ENCODE peak calls at places on chromosomes 11 and 22, in seven cellular contexts. N is stimulated activated CD8-positive, alpha-beta memory T cell treated with anti-CD3 and anti-CD28 coated beads, Interleukin-2, amount 100 ng/mL, for 48 hours; I is HAP-1; S is HTR-8/SVneo; A is amniotic stem cell; C is mucosa of descending colon; U is Calu3. R is an unnamed sample.

GRCh38 chr22:11598492-11599440 is 3929.2 kb upstream of the OR11H1 start:
- DNase-seq in N (no peak), I (no peak), S (no peak), A (no peak), C (no peak), U (no peak), R (peak)

GRCh38 chr11:61966673-61967176 is 709 bp downstream of the FTH1 start:
- DNase-seq in N (no peak), I (no peak), S (no peak), A (no peak), C (peak), U (no peak), R (peak)

GRCh38 chr11:47412152-47412746 is 3.9 kb downstream of the SLC39A13 start:
- DNase-seq in N (peak), I (peak), S (peak), A (no peak), C (peak), U (peak), R (peak)

GRCh38 chr11:134636071-134636470 is 224.0 kb upstream of the B3GAT1 start:
- DNase-seq in N (no peak), I (no peak), S (no peak), A (no peak), C (no peak), U (no peak), R (no peak)

GRCh38 chr22:26597026-26597425 is 7.1 kb upstream of the TPST2 start:
- DNase-seq in N (no peak), I (no peak), S (no peak), A (no peak), C (no peak), U (no peak), R (no peak)

GRCh38 chr11:2737876-2738275 is 38.1 kb upstream of the KCNQ1OT1 start:
- DNase-seq in N (no peak), I (no peak), S (no peak), A (no peak), C (peak), U (peak), R (peak)

GRCh38 chr22:42581762-42582716 is 28.3 kb downstream of the SERHL2 start:
- DNase-seq in N (peak), I (peak), S (peak), A (peak), C (peak), U (peak), R (peak)

GRCh38 chr11:940496-941135 is 14.9 kb downstream of the AP2A2 start:
- DNase-seq in N (no peak), I (no peak), S (no peak), A (no peak), C (no peak), U (no peak), R (peak)

GRCh38 chr22:47850644-47851151 is 1088.2 kb downstream of the TBC1D22A start:
- DNase-seq in N (no peak), I (no peak), S (no peak), A (no peak), C (no peak), U (no peak), R (no peak)

GRCh38 chr22:19886605-19887250 is 32.1 kb upstream of the GNB1L start:
- DNase-seq in N (no peak), I (no peak), S (no peak), A (no peak), C (peak), U (no peak), R (peak)

GRCh38 chr11:31801298-31801702 is 9.8 kb downstream of the PAX6 start:
- DNase-seq in N (no peak), I (no peak), S (no peak), A (no peak), C (no peak), U (no peak), R (no peak)

GRCh38 chr22:46897246-46897623 is 134.8 kb downstream of the TBC1D22A start:
- DNase-seq in N (no peak), I (no peak), S (no peak), A (no peak), C (no peak), U (no peak), R (peak)

GRCh38 chr11:118913411-118914125 is 12.2 kb downstream of the BCL9L start:
- DNase-seq in N (no peak), I (no peak), S (no peak), A (no peak), C (peak), U (no peak), R (peak)

GRCh38 chr11:64967376-64967775 is 4.5 kb downstream of the MAJIN start:
- DNase-seq in N (no peak), I (no peak), S (no peak), A (no peak), C (no peak), U (no peak), R (no peak)

GRCh38 chr22:37802310-37803194 is 5.2 kb upstream of the GCAT start:
- DNase-seq in N (no peak), I (peak), S (no peak), A (no peak), C (peak), U (peak), R (peak)

GRCh38 chr11:119673389-119674336 is 55.3 kb downstream of the NECTIN1 start:
- DNase-seq in N (peak), I (no peak), S (no peak), A (no peak), C (no peak), U (no peak), R (no peak)

R was measured in kidney.